ENCODE peak calls at places on chromosome 9, in five cellular contexts. Q is heart right ventricle, C is prostate gland, F is fibroblast of lung, E is GM12865. K is an unnamed sample.

GRCh38 chr9:17380126-17380861 is 198.6 kb upstream of the SH3GL2 start:
- DNase-seq in Q (no peak), E (no peak), F (no peak), C (no peak), K (no peak)

GRCh38 chr9:34501889-34502425 is 20.8 kb downstream of the ENHO start:
- DNase-seq in C (peak), E (no peak), F (peak), Q (peak), K (peak)

GRCh38 chr9:97529363-97530076 is 28.1 kb downstream of the TMOD1 start:
- DNase-seq in E (peak), F (no peak), C (no peak), Q (no peak), K (peak)

GRCh38 chr9:98132806-98133631 is 14.0 kb upstream of the TRIM14 start:
- DNase-seq in E (peak), F (no peak), Q (no peak), C (no peak), K (no peak)

GRCh38 chr9:130024597-130024994 is 18.4 kb downstream of the FNBP1 start:
- DNase-seq in F (no peak), C (peak), Q (no peak), E (peak), K (no peak)

GRCh38 chr9:126150411-126151030 is 176.1 kb upstream of the MVB12B start:
- DNase-seq in F (no peak), E (no peak), Q (no peak), C (no peak), K (no peak)

GRCh38 chr9:135296783-135297715 is 182.5 kb upstream of the PPP1R26 start:
- DNase-seq in E (no peak), F (no peak), C (no peak), Q (no peak), K (no peak)

GRCh38 chr9:89410709-89411111 is 87.2 kb downstream of the SEMA4D start:
- DNase-seq in F (no peak), E (peak), C (no peak), Q (no peak), K (no peak)

GRCh38 chr9:89522261-89522978 is 24.5 kb upstream of the SEMA4D start:
- DNase-seq in C (no peak), Q (no peak), F (no peak), E (peak), K (no peak)

GRCh38 chr9:116737137-116737546 is 50.0 kb downstream of the TRIM32 start:
- DNase-seq in C (peak), Q (peak), F (peak), E (peak), K (peak)

GRCh38 chr9:87682618-87683017 is 43.3 kb upstream of the CTSL start:
- DNase-seq in F (no peak), E (no peak), Q (no peak), C (no peak), K (no peak)

GRCh38 chr9:87682085-87682484 is 43.8 kb upstream of the CTSL start:
- DNase-seq in Q (no peak), F (no peak), E (no peak), C (no peak), K (no peak)

GRCh38 chr9:87684627-87685204 is 41.2 kb upstream of the CTSL start:
- DNase-seq in C (peak), Q (no peak), E (no peak), F (peak), K (no peak)

GRCh38 chr9:87685431-87685830 is 40.5 kb upstream of the CTSL start:
- DNase-seq in Q (no peak), E (no peak), C (no peak), F (peak), K (no peak)

GRCh38 chr9:87683751-87684626 is 41.9 kb upstream of the CTSL start:
- DNase-seq in E (no peak), F (no peak), C (no peak), Q (no peak), K (no peak)
- TF ChIP-seq CTCF in E (peak), F (no peak), C (no peak), Q (no peak), K (no peak)

GRCh38 chr9:133737071-133737773 is 930 bp downstream of the SARDH start:
- DNase-seq in F (no peak), C (no peak), E (no peak), Q (no peak), K (no peak)

GRCh38 chr9:133735894-133736293 is 2.3 kb downstream of the SARDH start:
- DNase-seq in Q (no peak), E (no peak), C (no peak), F (no peak), K (no peak)

GRCh38 chr9:133734600-133735414 is 3.3 kb downstream of the SARDH start:
- DNase-seq in Q (no peak), E (no peak), F (no peak), C (no peak), K (no peak)

GRCh38 chr9:133733421-133734250 is 4.5 kb downstream of the SARDH start:
- DNase-seq in F (no peak), E (no peak), C (no peak), Q (no peak), K (no peak)

GRCh38 chr9:133735415-133735775 is 2.8 kb downstream of the SARDH start:
- DNase-seq in Q (no peak), C (no peak), F (no peak), E (peak), K (no peak)
- H3K4me3 ChIP-seq in Q (no peak), C (no peak), F (no peak), E (no peak), K (no peak)

GRCh38 chr9:2819165-2819564 is 24.7 kb downstream of the PUM3 start:
- DNase-seq in E (no peak), C (no peak), F (no peak), Q (no peak), K (no peak)

GRCh38 chr9:2821855-2822254 is 22.0 kb downstream of the PUM3 start:
- DNase-seq in F (no peak), Q (no peak), C (no peak), E (no peak), K (no peak)

GRCh38 chr9:2826291-2826690 is 17.6 kb downstream of the PUM3 start:
- DNase-seq in F (no peak), Q (no peak), E (no peak), C (no peak), K (no peak)

GRCh38 chr9:2824054-2824453 is 19.8 kb downstream of the PUM3 start:
- DNase-seq in C (no peak), E (no peak), Q (no peak), F (no peak), K (no peak)

GRCh38 chr9:2824564-2824963 is 19.3 kb downstream of the PUM3 start:
- DNase-seq in C (no peak), E (no peak), F (no peak), Q (no peak), K (no peak)
- TF ChIP-seq CTCF in C (no peak), E (no peak), F (no peak), Q (no peak), K (peak)

DNA sequence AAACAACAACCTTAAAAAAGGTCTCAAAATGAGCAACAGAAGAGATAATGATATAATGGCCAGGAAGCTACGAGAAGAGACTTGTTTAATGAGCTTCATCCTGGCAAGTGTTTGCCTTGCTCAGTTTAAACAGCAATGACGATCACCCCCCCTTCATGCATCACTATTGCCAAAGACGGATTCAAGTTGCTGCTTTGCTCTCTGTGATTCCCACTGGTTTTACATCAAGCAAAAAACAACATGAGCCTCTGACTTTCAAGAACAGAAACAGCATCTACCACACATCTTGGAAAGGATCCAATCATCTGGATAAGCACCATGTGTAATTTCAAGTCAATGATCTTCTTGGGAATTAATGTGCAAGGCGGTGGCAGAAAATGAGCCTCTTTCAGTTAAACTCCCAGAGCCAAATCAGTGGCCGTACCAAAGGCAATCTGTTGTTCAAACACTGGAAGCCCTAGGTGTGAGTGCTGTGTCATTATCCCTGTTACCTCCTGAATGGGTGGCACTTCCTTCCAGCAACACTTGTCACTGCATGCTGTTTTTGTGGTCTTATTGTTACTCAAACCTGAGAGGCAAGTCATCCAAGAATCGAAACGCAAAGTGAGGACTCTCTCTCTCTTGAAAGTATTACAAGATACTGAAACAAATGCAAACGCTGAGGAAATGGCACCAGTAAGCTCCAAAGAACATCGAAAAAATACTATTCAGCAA is 72.9 kb downstream of the MED27 start:
- DNase-seq in C (peak), E (peak), F (peak), Q (no peak), K (peak)
- H3K4me3 ChIP-seq in C (no peak), E (no peak), F (no peak), Q (no peak), K (no peak)

DNA sequence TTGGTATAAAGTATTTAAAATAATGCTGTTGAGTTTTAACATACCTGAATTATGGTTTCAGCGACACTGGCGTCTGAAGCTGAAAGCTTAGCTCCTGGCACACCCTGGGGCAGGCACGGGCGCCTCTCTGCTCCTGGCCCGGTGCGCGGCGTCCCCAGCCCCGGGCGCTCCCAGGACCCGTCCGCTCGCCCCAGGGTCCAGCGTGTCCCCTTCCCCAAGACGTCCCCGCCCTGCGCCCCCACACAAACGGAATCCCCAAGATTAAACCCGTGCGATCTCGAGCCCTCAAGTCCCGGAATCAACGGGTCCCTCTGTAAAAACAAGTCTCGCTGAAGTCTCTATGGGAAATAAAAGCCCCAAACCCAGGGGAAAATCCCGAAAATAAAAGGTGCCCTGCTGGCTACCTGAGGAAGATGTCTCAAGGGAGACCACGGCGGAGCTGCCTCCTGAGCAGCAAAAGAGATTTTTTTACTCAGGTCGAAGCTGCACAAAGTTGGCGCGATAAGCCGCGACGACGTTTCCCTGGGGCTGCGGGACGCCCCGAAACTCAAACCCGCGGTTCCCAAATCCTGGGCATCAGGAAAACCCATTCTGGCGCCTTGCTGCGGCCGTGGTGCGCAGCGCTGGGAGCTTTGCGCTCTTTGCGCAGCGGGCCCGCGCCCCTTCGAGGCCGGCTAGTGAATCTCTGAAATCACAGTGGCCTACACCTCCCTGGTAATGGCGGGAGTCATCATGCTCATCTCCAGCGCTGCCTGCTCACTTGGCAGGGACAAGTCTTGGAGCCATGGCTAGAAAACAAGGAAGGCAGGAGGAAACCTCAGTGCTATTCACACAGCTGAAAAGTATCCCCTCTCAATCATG is 6.3 kb upstream of the IFNA8 start:
- DNase-seq in C (no peak), E (no peak), F (no peak), Q (no peak), K (no peak)
- TF ChIP-seq CTCF in C (no peak), E (no peak), F (no peak), Q (no peak), K (no peak)

DNA sequence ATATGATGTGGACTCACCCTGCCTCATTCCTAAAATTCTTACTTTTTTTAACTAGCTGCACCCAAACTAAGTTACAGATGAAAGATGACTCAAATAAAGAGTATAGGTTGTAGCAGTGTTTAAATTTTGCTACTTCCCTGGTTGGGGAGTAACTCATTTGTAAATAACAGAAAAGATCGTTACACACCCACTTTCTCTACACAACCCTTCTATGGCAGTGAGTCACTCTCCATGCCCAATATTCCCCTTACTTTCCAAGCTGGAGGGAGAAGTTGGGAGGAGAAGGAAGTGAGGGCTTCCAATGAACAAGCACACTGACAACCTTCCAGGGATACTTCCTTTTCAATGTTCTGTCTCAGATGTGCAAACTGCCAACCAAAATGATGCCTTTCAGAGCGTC is 1.9 kb downstream of the RASEF start:
- DNase-seq in E (no peak), F (no peak), C (no peak), Q (no peak), K (no peak)
- H3K4me3 ChIP-seq in E (no peak), F (no peak), C (peak), Q (no peak), K (peak)